ENCODE peak calls at places on chromosomes 7 and 10, in four cellular contexts. V is HEK293T, S is putamen, X is cardiac muscle cell. R is an unnamed sample.

GRCh38 chr7:151385626-151386300 is 24.1 kb downstream of the WDR86 start:
- DNase-seq in X (no peak), S (no peak), V (no peak), R (no peak)

GRCh38 chr7:34311591-34311990 is 346.4 kb upstream of the NPSR1 start:
- DNase-seq in X (no peak), S (no peak), V (no peak), R (no peak)

GRCh38 chr7:135235841-135236240 is 2.2 kb downstream of the STRA8 start:
- DNase-seq in S (no peak), V (no peak), X (no peak), R (no peak)

GRCh38 chr10:74738985-74739567 is 87.3 kb upstream of the KAT6B start:
- DNase-seq in V (no peak), S (no peak), X (peak; percentile 42), R (peak; percentile 4)

GRCh38 chr7:31071316-31071715 is 19.2 kb downstream of the ADCYAP1R1 start:
- DNase-seq in X (no peak), S (no peak), V (no peak), R (no peak)

GRCh38 chr10:7333995-7334964 is 76.6 kb downstream of the SFMBT2 start:
- DNase-seq in X (peak; percentile 18), V (no peak), S (no peak), R (no peak)

GRCh38 chr7:29609162-29610030 is 45.8 kb downstream of the PRR15 start:
- DNase-seq in X (peak; percentile 30), V (peak; percentile 72), S (no peak), R (peak; percentile 48)

GRCh38 chr7:150939052-150939810 is 38.9 kb downstream of the KCNH2 start:
- DNase-seq in X (no peak), S (no peak), V (no peak), R (no peak)

GRCh38 chr10:42991442-42992098 is 85.3 kb upstream of the RET start:
- DNase-seq in V (no peak), X (no peak), S (no peak), R (no peak)

GRCh38 chr7:64882341-64883112 is 20.5 kb upstream of the ZNF273 start:
- DNase-seq in S (peak; percentile 62), X (no peak), V (no peak), R (no peak)